ENCODE peak calls at places on chromosome 21, in eight cellular contexts. G is GM10248; D is stimulated activated CD4-positive, alpha-beta T cell treated with anti-CD3 and anti-CD28 coated beads, Interleukin-12 subunit alpha, Interleukin-12 subunit beta, amount 100 ng/mL, for 4 hours; T is HTR-8/SVneo; K is HuH-7; C is AG04450; B is T-cell; J is NCI-H460. P is an unnamed sample.

GRCh38 chr21:27451116-27451515 is 484.2 kb upstream of the ADAMTS5 start:
- DNase-seq in G (no peak), D (no peak), T (no peak), K (no peak), C (no peak), B (no peak), J (no peak), P (no peak)

GRCh38 chr21:42175110-42175710 is 43.7 kb upstream of the ABCG1 start:
- DNase-seq in G (no peak), D (no peak), T (no peak), K (no peak), C (no peak), B (no peak), J (no peak), P (no peak)

GRCh38 chr21:45578811-45579381 is 36.7 kb upstream of the SLC19A1 start:
- DNase-seq in G (no peak), D (no peak), T (no peak), K (no peak), C (no peak), B (no peak), J (no peak), P (no peak)

GRCh38 chr21:33673473-33673872 is 31.2 kb downstream of the ITSN1 start:
- DNase-seq in G (no peak), D (no peak), T (no peak), K (no peak), C (no peak), B (no peak), J (no peak), P (no peak)

GRCh38 chr21:41764558-41765392 is 2.1 kb downstream of the RIPK4 start:
- DNase-seq in G (no peak), D (no peak), T (no peak), K (peak; percentile 73), C (no peak), B (no peak), J (no peak), P (no peak)

GRCh38 chr21:28338906-28339305 is 653.8 kb downstream of the LTN1 start:
- DNase-seq in G (no peak), D (no peak), T (no peak), K (no peak), C (no peak), B (no peak), J (no peak), P (no peak)

GRCh38 chr21:26659181-26659580 is 86.1 kb upstream of the CYYR1 start:
- DNase-seq in G (no peak), D (no peak), T (no peak), K (no peak), C (no peak), B (no peak), J (no peak), P (no peak)

GRCh38 chr21:39314155-39315027 is 959 bp upstream of the BRWD1 start:
- DNase-seq in G (peak; percentile 47), D (peak; percentile 32), T (peak; percentile 41), K (peak; percentile 20), C (no peak), B (peak; percentile 33), J (no peak), P (peak; percentile 7)